ENCODE peak calls at places on chromosomes 16 and 17, in four cellular contexts. R is PC-3, J is neural progenitor cell, I is GM23248. N is an unnamed sample.

GRCh38 chr17:1206016-1206787 is 26.4 kb upstream of the ABR start:
- DNase-seq in R (no peak), J (no peak), I (no peak), N (peak)

GRCh38 chr17:45756266-45756989 is 27.7 kb upstream of the CRHR1 start:
- DNase-seq in R (no peak), J (peak), I (no peak), N (no peak)

GRCh38 chr17:67157732-67158639 is 87.0 kb downstream of the HELZ start:
- DNase-seq in R (peak), J (peak), I (peak), N (no peak)

GRCh38 chr16:23383881-23384280 is 69.1 kb downstream of the COG7 start:
- DNase-seq in R (no peak), J (no peak), I (no peak), N (no peak)

GRCh38 chr17:5022171-5022711 is 13.0 kb downstream of the SLC52A1 start:
- DNase-seq in R (no peak), J (no peak), I (no peak), N (no peak)

GRCh38 chr17:14297161-14297851 is 3.6 kb upstream of the HS3ST3B1 start:
- DNase-seq in R (peak), J (peak), I (peak), N (no peak)

GRCh38 chr17:40850287-40850972 is 16.6 kb downstream of the KRT12 start:
- DNase-seq in R (peak), J (no peak), I (peak), N (no peak)

GRCh38 chr17:67575325-67575724 is 142.4 kb upstream of the NOL11 start:
- DNase-seq in R (no peak), J (no peak), I (no peak), N (no peak)

GRCh38 chr16:72422308-72422897 is 250.4 kb upstream of the PMFBP1 start:
- DNase-seq in R (no peak), J (no peak), I (peak), N (no peak)

GRCh38 chr17:75684924-75685323 is 17.8 kb downstream of the SAP30BP start:
- DNase-seq in R (peak), J (no peak), I (peak), N (no peak)

GRCh38 chr16:19348578-19349315 is 63.2 kb downstream of the CLEC19A start:
- DNase-seq in R (no peak), J (peak), I (peak), N (no peak)

GRCh38 chr16:46648656-46649055 is 27.5 kb upstream of the SHCBP1 start:
- DNase-seq in R (no peak), J (no peak), I (no peak), N (no peak)

GRCh38 chr17:83053021-83053778 is 26.2 kb upstream of the METRNL start:
- DNase-seq in R (no peak), J (peak), I (peak), N (no peak)

GRCh38 chr17:37643829-37644228 is 583 bp upstream of the DDX52 start:
- DNase-seq in R (no peak), J (peak), I (peak), N (no peak)

GRCh38 chr16:81185416-81185815 is 53.1 kb upstream of the BCO1 start:
- DNase-seq in R (no peak), J (no peak), I (no peak), N (no peak)

GRCh38 chr16:57976331-57976796 is 5.4 kb upstream of the CNGB1 start:
- DNase-seq in R (no peak), J (peak), I (peak), N (no peak)

GRCh38 chr16:17232487-17232886 is 238.3 kb downstream of the XYLT1 start:
- DNase-seq in R (no peak), J (no peak), I (no peak), N (no peak)

GRCh38 chr16:13013043-13013442 is 111.6 kb downstream of the SHISA9 start:
- DNase-seq in R (no peak), J (no peak), I (no peak), N (no peak)

GRCh38 chr17:6376901-6377300 is 58.0 kb downstream of the AIPL1 start:
- DNase-seq in R (no peak), J (peak), I (no peak), N (no peak)
- TF ChIP-seq EZH2phosphoT487 in R (no peak), J (no peak), I (no peak), N (no peak)

GRCh38 chr17:47994714-47995113 is 23.8 kb downstream of the CDK5RAP3 start:
- DNase-seq in R (no peak), J (peak), I (no peak), N (no peak)
- TF ChIP-seq EZH2phosphoT487 in R (no peak), J (no peak), I (no peak), N (no peak)

GRCh38 chr16:26526633-26527032 is 540.1 kb upstream of the C16orf82 start:
- DNase-seq in R (no peak), J (no peak), I (no peak), N (no peak)

GRCh38 chr16:26524831-26525230 is 541.9 kb upstream of the C16orf82 start:
- DNase-seq in R (no peak), J (no peak), I (no peak), N (no peak)

GRCh38 chr16:26525856-26526255 is 540.9 kb upstream of the C16orf82 start:
- DNase-seq in R (no peak), J (no peak), I (no peak), N (no peak)

DNA sequence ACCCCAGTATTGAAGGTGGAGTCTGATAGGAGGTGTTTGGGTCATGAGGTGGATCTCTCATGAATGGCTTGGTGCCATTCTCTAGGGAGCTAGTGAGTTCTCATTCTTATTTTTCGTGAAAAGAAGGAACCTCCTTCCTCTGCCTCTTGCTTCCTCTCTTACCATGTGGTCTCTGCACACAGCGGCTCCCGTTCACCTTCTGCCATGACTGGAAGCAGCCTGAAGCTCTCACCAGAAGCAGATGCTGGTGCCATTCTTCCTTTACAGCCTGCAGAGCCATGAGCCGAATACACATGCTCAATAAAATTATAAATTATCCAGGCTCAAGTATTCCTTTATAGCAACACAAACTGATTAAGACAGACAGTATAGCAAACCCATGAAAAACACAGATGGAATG is 545.1 kb upstream of the C16orf82 start:
- DNase-seq in R (no peak), J (no peak), I (no peak), N (no peak)
- TF ChIP-seq EZH2phosphoT487 in R (no peak), J (no peak), I (no peak), N (no peak)

GRCh38 chr17:47066841-47067682 is 88.0 kb upstream of the RPRML start:
- DNase-seq in R (peak), J (peak), I (peak), N (peak)
- TF ChIP-seq EZH2phosphoT487 in R (no peak), J (no peak), I (no peak), N (no peak)

GRCh38 chr16:54426550-54426843 is 139.9 kb upstream of the IRX3 start:
- DNase-seq in R (no peak), J (no peak), I (no peak), N (no peak)

GRCh38 chr16:54422569-54422978 is 136.0 kb upstream of the IRX3 start:
- DNase-seq in R (no peak), J (no peak), I (peak), N (no peak)

GRCh38 chr16:54424043-54424451 is 137.5 kb upstream of the IRX3 start:
- DNase-seq in R (no peak), J (no peak), I (peak), N (no peak)

GRCh38 chr16:54425681-54426549 is 139.3 kb upstream of the IRX3 start:
- DNase-seq in R (no peak), J (no peak), I (no peak), N (no peak)

GRCh38 chr16:54425068-54425467 is 138.5 kb upstream of the IRX3 start:
- DNase-seq in R (no peak), J (no peak), I (no peak), N (no peak)
- TF ChIP-seq EZH2phosphoT487 in R (no peak), J (no peak), I (no peak), N (no peak)

N was measured in MM.1S.